ENCODE peak calls at places on chromosomes 11 and 22, in seven cellular contexts. One of them, this sample, is unnamed.

GRCh38 chr11:46547579-46547978 is 46.2 kb downstream of the AMBRA1 start:
- DNase-seq in H9: no peak
- DNase-seq in mesenchymal stem cell: no peak
- DNase-seq in IMR-90: no peak
- DNase-seq in trophoblast cell: no peak
- DNase-seq in mesendoderm: no peak
- DNase-seq in H1: no peak
- DNase-seq in this sample: no peak

GRCh38 chr22:50150161-50151129 is 20.1 kb upstream of the PANX2 start:
- DNase-seq in H9: no peak
- DNase-seq in mesenchymal stem cell: no peak
- DNase-seq in IMR-90: peak; percentile 35
- DNase-seq in trophoblast cell: no peak
- DNase-seq in mesendoderm: no peak
- DNase-seq in H1: no peak
- DNase-seq in this sample: no peak

GRCh38 chr11:75280770-75281468 is 40.3 kb downstream of the TPBGL start:
- DNase-seq in H9: no peak
- DNase-seq in mesenchymal stem cell: no peak
- DNase-seq in IMR-90: no peak
- DNase-seq in trophoblast cell: no peak
- DNase-seq in mesendoderm: no peak
- DNase-seq in H1: no peak
- DNase-seq in this sample: no peak

GRCh38 chr22:19179472-19180048 is 1.0 kb upstream of the SLC25A1 start:
- DNase-seq in H9: peak; percentile 88
- DNase-seq in mesenchymal stem cell: peak; percentile 86
- DNase-seq in IMR-90: peak; percentile 85
- DNase-seq in trophoblast cell: peak; percentile 79
- DNase-seq in mesendoderm: peak; percentile 90
- DNase-seq in H1: peak; percentile 78
- DNase-seq in this sample: peak; percentile 72

GRCh38 chr22:39634530-39635399 is 64.2 kb downstream of the CACNA1I start:
- DNase-seq in H9: no peak
- DNase-seq in mesenchymal stem cell: peak; percentile 81
- DNase-seq in IMR-90: peak; percentile 92
- DNase-seq in trophoblast cell: peak; percentile 34
- DNase-seq in mesendoderm: peak; percentile 54
- DNase-seq in H1: no peak
- DNase-seq in this sample: no peak

GRCh38 chr11:127627629-127628462 is 627.3 kb upstream of the KIRREL3 start:
- DNase-seq in H9: no peak
- DNase-seq in mesenchymal stem cell: no peak
- DNase-seq in IMR-90: peak; percentile 4
- DNase-seq in trophoblast cell: no peak
- DNase-seq in mesendoderm: peak; percentile 18
- DNase-seq in H1: no peak
- DNase-seq in this sample: no peak

GRCh38 chr11:17786824-17787525 is 52.4 kb downstream of the KCNC1 start:
- DNase-seq in H9: no peak
- DNase-seq in mesenchymal stem cell: peak; percentile 77
- DNase-seq in IMR-90: peak; percentile 96
- DNase-seq in trophoblast cell: no peak
- DNase-seq in mesendoderm: peak; percentile 27
- DNase-seq in H1: no peak
- DNase-seq in this sample: no peak

GRCh38 chr22:21867528-21868266 is at the start of gene MAPK1:
- DNase-seq in H9: peak; percentile 93
- DNase-seq in mesenchymal stem cell: peak; percentile 90
- DNase-seq in IMR-90: peak; percentile 81
- DNase-seq in trophoblast cell: peak; percentile 88
- DNase-seq in mesendoderm: peak; percentile 95
- DNase-seq in H1: peak; percentile 95
- DNase-seq in this sample: peak; percentile 85

GRCh38 chr11:2175659-2176058 is 4.0 kb upstream of the TH start:
- DNase-seq in H9: no peak
- DNase-seq in mesenchymal stem cell: no peak
- DNase-seq in IMR-90: peak; percentile 52
- DNase-seq in trophoblast cell: no peak
- DNase-seq in mesendoderm: no peak
- DNase-seq in H1: no peak
- DNase-seq in this sample: no peak

GRCh38 chr22:17962168-17962567 is 62.2 kb downstream of the MICAL3 start:
- DNase-seq in H9: no peak
- DNase-seq in mesenchymal stem cell: no peak
- DNase-seq in IMR-90: no peak
- DNase-seq in trophoblast cell: no peak
- DNase-seq in mesendoderm: no peak
- DNase-seq in H1: no peak
- DNase-seq in this sample: no peak

GRCh38 chr11:134272381-134273316 is 3.5 kb upstream of the GLB1L3 start:
- DNase-seq in H9: peak; percentile 87
- DNase-seq in mesenchymal stem cell: peak; percentile 73
- DNase-seq in IMR-90: peak; percentile 61
- DNase-seq in trophoblast cell: peak; percentile 82
- DNase-seq in mesendoderm: peak; percentile 37
- DNase-seq in H1: peak; percentile 69
- DNase-seq in this sample: no peak

GRCh38 chr11:1233351-1234053 is 10.6 kb downstream of the MUC5B start:
- DNase-seq in H9: peak; percentile 18
- DNase-seq in mesenchymal stem cell: no peak
- DNase-seq in IMR-90: no peak
- DNase-seq in trophoblast cell: no peak
- DNase-seq in mesendoderm: no peak
- DNase-seq in H1: peak; percentile 33
- DNase-seq in this sample: no peak

GRCh38 chr22:29037340-29037932 is 24.2 kb downstream of the C22orf31 start:
- DNase-seq in H9: no peak
- DNase-seq in mesenchymal stem cell: no peak
- DNase-seq in IMR-90: no peak
- DNase-seq in trophoblast cell: no peak
- DNase-seq in mesendoderm: no peak
- DNase-seq in H1: no peak
- DNase-seq in this sample: no peak

GRCh38 chr11:8739309-8739793 is 56.8 kb downstream of the RPL27A start:
- DNase-seq in H9: no peak
- DNase-seq in mesenchymal stem cell: no peak
- DNase-seq in IMR-90: no peak
- DNase-seq in trophoblast cell: no peak
- DNase-seq in mesendoderm: no peak
- DNase-seq in H1: no peak
- DNase-seq in this sample: no peak

GRCh38 chr22:23077627-23078461 is 7.5 kb downstream of the GNAZ start:
- DNase-seq in H9: no peak
- DNase-seq in mesenchymal stem cell: no peak
- DNase-seq in IMR-90: no peak
- DNase-seq in trophoblast cell: peak; percentile 21
- DNase-seq in mesendoderm: no peak
- DNase-seq in H1: no peak
- DNase-seq in this sample: no peak

GRCh38 chr22:23079814-23080521 is 9.6 kb downstream of the GNAZ start:
- DNase-seq in H9: no peak
- DNase-seq in mesenchymal stem cell: no peak
- DNase-seq in IMR-90: no peak
- DNase-seq in trophoblast cell: no peak
- DNase-seq in mesendoderm: no peak
- DNase-seq in H1: no peak
- DNase-seq in this sample: no peak

GRCh38 chr22:23078462-23078787 is 8.1 kb downstream of the GNAZ start:
- DNase-seq in H9: no peak
- DNase-seq in mesenchymal stem cell: no peak
- DNase-seq in IMR-90: no peak
- DNase-seq in trophoblast cell: no peak
- DNase-seq in mesendoderm: no peak
- DNase-seq in H1: no peak
- DNase-seq in this sample: no peak

GRCh38 chr22:23080542-23081290 is 10.4 kb downstream of the GNAZ start:
- DNase-seq in H9: no peak
- DNase-seq in mesenchymal stem cell: no peak
- DNase-seq in IMR-90: no peak
- DNase-seq in trophoblast cell: no peak
- DNase-seq in mesendoderm: no peak
- DNase-seq in H1: no peak
- DNase-seq in this sample: no peak

DNA sequence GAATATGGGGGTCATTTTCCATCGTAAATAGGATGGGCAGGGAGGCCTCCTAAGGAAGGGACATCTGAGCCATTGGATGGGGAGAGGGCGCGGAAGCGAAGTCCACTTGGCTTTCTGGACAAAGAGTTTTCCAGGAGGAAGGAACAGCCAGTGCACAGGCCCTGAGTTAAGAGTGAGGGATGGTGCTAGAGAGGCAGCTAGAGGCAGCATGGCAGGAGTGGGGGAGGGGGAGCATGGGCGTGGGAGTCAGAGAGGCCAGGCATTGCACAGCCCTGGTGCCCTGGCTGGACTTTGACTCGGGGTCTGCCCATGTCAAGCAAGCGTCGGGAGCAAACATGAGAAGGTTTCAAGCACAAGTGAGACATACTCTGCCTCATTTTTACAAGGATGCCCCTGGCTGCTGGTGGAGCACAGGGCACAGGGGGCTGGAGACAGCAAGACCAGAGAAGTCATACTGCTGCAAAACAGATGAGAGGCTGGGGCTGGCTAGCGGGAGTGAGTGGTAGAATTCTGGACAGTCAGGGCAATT is 9.0 kb downstream of the GNAZ start:
- DNase-seq in H9: no peak
- DNase-seq in mesenchymal stem cell: no peak
- DNase-seq in IMR-90: no peak
- DNase-seq in trophoblast cell: no peak
- DNase-seq in mesendoderm: no peak
- DNase-seq in H1: no peak
- DNase-seq in this sample: no peak
- H2BK120ac ChIP-seq in H9: no peak overlapping the region
- H2BK120ac ChIP-seq in mesenchymal stem cell: no peak overlapping the region
- H2BK120ac ChIP-seq in IMR-90: no peak overlapping the region
- H2BK120ac ChIP-seq in trophoblast cell: no peak overlapping the region
- H2BK120ac ChIP-seq in mesendoderm: no peak overlapping the region
- H2BK120ac ChIP-seq in H1: no peak overlapping the region
- H2BK120ac ChIP-seq in this sample: no peak overlapping the region

GRCh38 chr22:44364750-44365118 is 52.0 kb upstream of the SHISAL1 start:
- DNase-seq in H9: no peak
- DNase-seq in mesenchymal stem cell: no peak
- DNase-seq in IMR-90: no peak
- DNase-seq in trophoblast cell: no peak
- DNase-seq in mesendoderm: no peak
- DNase-seq in H1: no peak
- DNase-seq in this sample: no peak
- H2BK120ac ChIP-seq in H9: no peak overlapping the region
- H2BK120ac ChIP-seq in mesenchymal stem cell: no peak overlapping the region
- H2BK120ac ChIP-seq in IMR-90: peak overlapping the region; percentile 85
- H2BK120ac ChIP-seq in trophoblast cell: no peak overlapping the region
- H2BK120ac ChIP-seq in mesendoderm: no peak overlapping the region
- H2BK120ac ChIP-seq in H1: no peak overlapping the region
- H2BK120ac ChIP-seq in this sample: peak overlapping the region; percentile 44

GRCh38 chr11:125300791-125301218 is 136.3 kb downstream of the PKNOX2 start:
- DNase-seq in H9: no peak
- DNase-seq in mesenchymal stem cell: peak; percentile 73
- DNase-seq in IMR-90: peak; percentile 79
- DNase-seq in trophoblast cell: peak; percentile 88
- DNase-seq in mesendoderm: peak; percentile 95
- DNase-seq in H1: no peak
- DNase-seq in this sample: no peak

GRCh38 chr11:125299061-125299616 is 134.6 kb downstream of the PKNOX2 start:
- DNase-seq in H9: no peak
- DNase-seq in mesenchymal stem cell: no peak
- DNase-seq in IMR-90: no peak
- DNase-seq in trophoblast cell: no peak
- DNase-seq in mesendoderm: no peak
- DNase-seq in H1: no peak
- DNase-seq in this sample: no peak

GRCh38 chr11:125299821-125300220 is 135.3 kb downstream of the PKNOX2 start:
- DNase-seq in H9: no peak
- DNase-seq in mesenchymal stem cell: no peak
- DNase-seq in IMR-90: no peak
- DNase-seq in trophoblast cell: no peak
- DNase-seq in mesendoderm: no peak
- DNase-seq in H1: no peak
- DNase-seq in this sample: no peak

GRCh38 chr11:125303186-125303585 is 138.6 kb downstream of the PKNOX2 start:
- DNase-seq in H9: no peak
- DNase-seq in mesenchymal stem cell: no peak
- DNase-seq in IMR-90: no peak
- DNase-seq in trophoblast cell: no peak
- DNase-seq in mesendoderm: no peak
- DNase-seq in H1: no peak
- DNase-seq in this sample: no peak

DNA sequence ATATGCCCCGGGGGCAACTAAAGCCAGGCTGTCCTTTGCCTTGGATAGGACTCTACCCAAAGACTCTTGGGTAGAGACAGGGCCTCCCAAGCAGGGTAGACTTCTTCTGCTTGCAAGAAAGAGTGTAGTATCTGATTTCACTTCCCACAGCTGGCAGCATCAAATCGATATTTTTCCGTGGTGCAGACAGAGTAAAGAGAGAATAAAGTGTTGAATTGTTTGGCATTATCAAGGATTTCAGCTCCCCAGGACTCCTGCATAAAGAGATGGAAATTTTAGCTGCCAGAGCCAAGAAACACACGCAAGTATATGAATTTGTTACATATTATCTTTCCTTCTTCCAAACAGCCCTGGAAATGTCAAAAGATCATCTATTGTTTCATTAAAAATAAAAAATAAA is 136.8 kb downstream of the PKNOX2 start:
- DNase-seq in H9: no peak
- DNase-seq in mesenchymal stem cell: no peak
- DNase-seq in IMR-90: no peak
- DNase-seq in trophoblast cell: no peak
- DNase-seq in mesendoderm: no peak
- DNase-seq in H1: no peak
- DNase-seq in this sample: no peak
- H2BK120ac ChIP-seq in H9: no peak overlapping the region
- H2BK120ac ChIP-seq in mesenchymal stem cell: no peak overlapping the region
- H2BK120ac ChIP-seq in IMR-90: no peak overlapping the region
- H2BK120ac ChIP-seq in trophoblast cell: no peak overlapping the region
- H2BK120ac ChIP-seq in mesendoderm: no peak overlapping the region
- H2BK120ac ChIP-seq in H1: no peak overlapping the region
- H2BK120ac ChIP-seq in this sample: no peak overlapping the region

GRCh38 chr11:68992743-68993255 is 12.0 kb upstream of the MRGPRD start:
- DNase-seq in H9: no peak
- DNase-seq in mesenchymal stem cell: no peak
- DNase-seq in IMR-90: no peak
- DNase-seq in trophoblast cell: no peak
- DNase-seq in mesendoderm: no peak
- DNase-seq in H1: peak; percentile 37
- DNase-seq in this sample: no peak

GRCh38 chr11:68990995-68991780 is 10.4 kb upstream of the MRGPRD start:
- DNase-seq in H9: peak; percentile 14
- DNase-seq in mesenchymal stem cell: no peak
- DNase-seq in IMR-90: no peak
- DNase-seq in trophoblast cell: no peak
- DNase-seq in mesendoderm: no peak
- DNase-seq in H1: no peak
- DNase-seq in this sample: no peak

GRCh38 chr11:68988486-68988885 is 7.7 kb upstream of the MRGPRD start:
- DNase-seq in H9: no peak
- DNase-seq in mesenchymal stem cell: no peak
- DNase-seq in IMR-90: no peak
- DNase-seq in trophoblast cell: no peak
- DNase-seq in mesendoderm: no peak
- DNase-seq in H1: no peak
- DNase-seq in this sample: no peak

GRCh38 chr11:68987211-68987610 is 6.4 kb upstream of the MRGPRD start:
- DNase-seq in H9: no peak
- DNase-seq in mesenchymal stem cell: no peak
- DNase-seq in IMR-90: no peak
- DNase-seq in trophoblast cell: no peak
- DNase-seq in mesendoderm: no peak
- DNase-seq in H1: no peak
- DNase-seq in this sample: no peak

GRCh38 chr11:68989936-68990606 is 9.3 kb upstream of the MRGPRD start:
- DNase-seq in H9: peak; percentile 11
- DNase-seq in mesenchymal stem cell: no peak
- DNase-seq in IMR-90: no peak
- DNase-seq in trophoblast cell: no peak
- DNase-seq in mesendoderm: no peak
- DNase-seq in H1: no peak
- DNase-seq in this sample: no peak
- H2BK120ac ChIP-seq in H9: no peak overlapping the region
- H2BK120ac ChIP-seq in mesenchymal stem cell: no peak overlapping the region
- H2BK120ac ChIP-seq in IMR-90: no peak overlapping the region
- H2BK120ac ChIP-seq in trophoblast cell: no peak overlapping the region
- H2BK120ac ChIP-seq in mesendoderm: no peak overlapping the region
- H2BK120ac ChIP-seq in H1: no peak overlapping the region
- H2BK120ac ChIP-seq in this sample: no peak overlapping the region